ENCODE peak calls at places on chromosomes 6 and 20, in five cellular contexts. K is HepG2, D is fibroblast of lung, E is K562, X is H1. Z is an unnamed sample.

GRCh38 chr6:83417880-83418663 is 12.8 kb downstream of the ME1 start:
- DNase-seq in E (peak; percentile 20), X (no peak), K (peak; percentile 27), D (peak; percentile 86), Z (peak; percentile 10)

GRCh38 chr6:161058746-161059145 is 67.2 kb downstream of the MAP3K4 start:
- DNase-seq in D (peak; percentile 28), K (no peak), E (no peak), X (no peak), Z (no peak)

GRCh38 chr20:20755227-20755626 is 42.8 kb upstream of the RALGAPA2 start:
- DNase-seq in D (no peak), K (no peak), X (no peak), E (no peak), Z (no peak)

GRCh38 chr6:29907637-29908340 is 34.5 kb upstream of the HLA-A start:
- DNase-seq in K (peak; percentile 91), D (no peak), E (no peak), X (no peak), Z (no peak)

GRCh38 chr6:160788806-160789205 is 86.8 kb downstream of the PLG start:
- DNase-seq in D (no peak), K (no peak), X (no peak), E (no peak), Z (no peak)

GRCh38 chr20:46928580-46929132 is 34.0 kb downstream of the EYA2 start:
- DNase-seq in K (no peak), D (peak; percentile 36), X (no peak), E (no peak), Z (no peak)

GRCh38 chr6:75275067-75275466 is 9.5 kb downstream of the TMEM30A start:
- DNase-seq in E (no peak), X (no peak), D (peak; percentile 86), K (peak; percentile 20), Z (no peak)

GRCh38 chr6:26240157-26240980 is 124.6 kb upstream of the BTN3A2 start:
- DNase-seq in X (no peak), E (no peak), K (no peak), D (peak; percentile 98), Z (no peak)

GRCh38 chr6:145423936-145424335 is 311.4 kb downstream of the EPM2A start:
- DNase-seq in E (no peak), X (no peak), K (no peak), D (no peak), Z (no peak)

GRCh38 chr20:44720617-44720993 is 5.4 kb downstream of the CCN5 start:
- DNase-seq in K (no peak), X (no peak), D (peak; percentile 58), E (no peak), Z (no peak)
- H2AFZ ChIP-seq in K (no peak overlapping the region), X (no peak overlapping the region), D (no peak overlapping the region), E (no peak overlapping the region), Z (no peak overlapping the region)

GRCh38 chr6:133546098-133546497 is 304.9 kb downstream of the EYA4 start:
- DNase-seq in D (peak; percentile 87), X (no peak), K (no peak), E (no peak), Z (no peak)

GRCh38 chr6:133547136-133547535 is 306.0 kb downstream of the EYA4 start:
- DNase-seq in E (no peak), K (no peak), X (no peak), D (no peak), Z (no peak)

GRCh38 chr6:133540361-133540760 is 299.2 kb downstream of the EYA4 start:
- DNase-seq in D (no peak), X (no peak), E (no peak), K (no peak), Z (no peak)

GRCh38 chr6:133544419-133544818 is 303.3 kb downstream of the EYA4 start:
- DNase-seq in X (no peak), K (no peak), D (no peak), E (no peak), Z (no peak)

GRCh38 chr6:133542056-133542821 is 301.1 kb downstream of the EYA4 start:
- DNase-seq in K (no peak), D (no peak), E (no peak), X (no peak), Z (no peak)
- H3K4me2 ChIP-seq in K (no peak overlapping the region), D (no peak overlapping the region), E (no peak overlapping the region), X (no peak overlapping the region), Z (no peak overlapping the region)

DNA sequence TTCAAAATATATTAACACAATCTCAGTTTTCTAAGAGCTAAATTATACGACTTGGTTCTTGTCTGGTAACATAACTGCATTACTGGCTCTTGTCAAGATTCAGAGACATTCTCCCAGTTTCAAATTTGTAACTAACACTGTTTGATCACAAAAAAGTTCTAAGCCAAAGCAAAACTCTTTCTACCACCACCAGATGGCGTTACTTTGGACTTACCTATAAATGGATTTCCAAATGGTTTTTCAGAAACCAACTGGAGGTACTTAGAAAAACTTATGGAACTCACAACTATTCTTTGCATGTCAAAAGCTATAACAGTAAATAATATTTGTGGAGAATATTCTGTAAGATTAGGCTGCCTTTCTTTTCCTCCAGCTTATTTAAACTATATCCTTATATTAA is 34.2 kb upstream of the GFRAL start:
- DNase-seq in D (peak; percentile 47), K (peak; percentile 23), X (no peak), E (no peak), Z (peak; percentile 3)
- H2AFZ ChIP-seq in D (no peak overlapping the region), K (no peak overlapping the region), X (no peak overlapping the region), E (no peak overlapping the region), Z (no peak overlapping the region)

DNA sequence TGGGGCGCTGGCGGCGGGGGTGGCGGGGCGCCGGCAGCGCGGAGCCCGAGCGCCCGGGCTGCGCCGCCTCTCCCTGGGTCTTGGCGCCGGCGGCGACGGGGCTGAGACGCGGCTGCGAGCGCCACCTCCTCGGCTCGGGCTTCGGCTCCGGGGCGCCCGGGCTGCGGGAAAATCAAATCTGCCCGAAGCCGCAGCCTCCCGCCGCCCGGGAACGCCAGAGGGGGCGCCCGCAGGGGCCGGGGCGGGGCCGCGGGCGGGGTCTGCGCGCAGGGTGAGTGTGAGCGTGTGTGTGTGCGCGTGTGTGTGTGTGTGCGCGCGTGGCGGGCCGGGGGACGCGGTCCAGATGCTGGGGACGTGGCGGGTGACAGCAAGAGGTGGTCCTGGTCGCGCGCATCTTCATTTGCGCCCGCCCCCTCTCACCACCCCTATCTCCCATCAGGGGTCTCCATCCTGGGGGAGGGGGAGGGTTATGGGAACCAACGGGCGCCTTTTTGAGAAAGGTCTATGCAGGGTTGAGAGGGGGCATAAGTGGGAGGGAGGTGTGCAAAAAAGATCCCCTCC is 655 bp upstream of the CPNE5 start:
- DNase-seq in K (no peak), X (no peak), E (peak; percentile 89), D (peak; percentile 25), Z (peak; percentile 11)
- H3K4me2 ChIP-seq in K (peak overlapping the region; percentile 83), X (peak overlapping the region; percentile 95), E (peak overlapping the region; percentile 47), D (peak overlapping the region; percentile 77), Z (peak overlapping the region; percentile 46)

GRCh38 chr6:35297541-35298481 is at the start of gene DEF6:
- DNase-seq in E (peak; percentile 94), X (peak; percentile 83), K (peak; percentile 88), D (peak; percentile 80), Z (peak; percentile 93)
- H2AFZ ChIP-seq in E (peak within 1 kb of the TSS; percentile 94), X (no peak within 1 kb of the TSS), K (no peak within 1 kb of the TSS), D (no peak within 1 kb of the TSS), Z (peak within 1 kb of the TSS; percentile 79)

GRCh38 chr20:32091888-32092346 is 17.6 kb upstream of the TM9SF4 start:
- DNase-seq in D (peak; percentile 79), K (peak; percentile 82), X (peak; percentile 62), E (peak; percentile 79), Z (peak; percentile 83)

GRCh38 chr20:32083469-32083868 is 26.0 kb upstream of the TM9SF4 start:
- DNase-seq in E (no peak), D (no peak), X (no peak), K (no peak), Z (no peak)

GRCh38 chr20:32087117-32087516 is 22.4 kb upstream of the TM9SF4 start:
- DNase-seq in X (no peak), E (no peak), K (no peak), D (no peak), Z (no peak)

GRCh38 chr20:32089637-32090330 is 19.7 kb upstream of the TM9SF4 start:
- DNase-seq in E (no peak), D (no peak), K (no peak), X (peak; percentile 50), Z (no peak)

DNA sequence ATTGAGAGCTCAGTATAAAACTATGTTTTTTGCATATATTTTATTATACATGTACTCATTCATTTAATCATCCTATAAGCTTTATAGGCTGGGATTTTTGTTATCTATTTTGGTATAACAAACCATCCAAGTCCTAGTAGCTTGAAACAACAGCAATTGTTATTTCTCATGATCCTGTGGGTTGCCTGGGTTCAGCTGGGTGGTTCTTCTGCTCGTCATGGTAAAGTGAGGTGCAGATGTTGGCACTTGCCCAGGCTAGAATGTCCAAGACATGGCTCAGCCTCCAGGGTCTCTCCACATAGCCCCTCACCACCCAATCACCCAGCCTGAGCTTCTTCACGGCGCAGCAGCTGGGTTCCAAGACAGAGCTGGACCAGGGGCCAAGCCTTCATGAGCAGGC is 20.8 kb upstream of the TM9SF4 start:
- DNase-seq in D (no peak), K (no peak), E (no peak), X (no peak), Z (no peak)
- H3K4me2 ChIP-seq in D (no peak overlapping the region), K (no peak overlapping the region), E (no peak overlapping the region), X (no peak overlapping the region), Z (no peak overlapping the region)

DNA sequence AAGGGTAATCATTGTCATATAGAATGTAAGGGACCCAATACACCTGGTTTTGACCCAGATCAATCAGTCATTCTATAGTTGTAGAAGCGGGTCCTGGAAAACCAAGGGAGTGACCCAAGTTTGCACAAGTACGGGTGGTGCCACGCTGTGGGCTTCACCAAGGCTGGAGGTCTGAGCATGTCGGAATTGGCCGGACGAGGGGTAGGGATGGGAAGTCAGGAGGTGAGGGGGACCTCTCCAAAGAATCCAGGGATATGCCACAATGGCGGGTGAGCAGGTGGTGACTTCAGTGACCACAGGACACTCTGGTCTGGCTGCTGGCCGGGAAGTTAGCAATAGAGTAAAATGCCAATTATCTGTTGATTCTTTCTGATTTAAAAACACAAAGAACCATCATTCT is 186.6 kb upstream of the FOXQ1 start:
- DNase-seq in X (no peak), D (no peak), K (no peak), E (no peak), Z (no peak)
- H2AFZ ChIP-seq in X (no peak overlapping the region), D (no peak overlapping the region), K (no peak overlapping the region), E (no peak overlapping the region), Z (no peak overlapping the region)